ENCODE peak calls at places on chromosomes 4 and X, in six cellular contexts. C is activated CD8-positive, alpha-beta T cell treated with anti-CD3 and anti-CD28 coated beads for 36 hours; Z is NCI-H748 treated with DMSO at 0.1 percent for 48 hours; T is neural crest cell; R is NCI-H2029; M is AML-193. L is an unnamed sample.

GRCh38 chrX:152642931-152643525 is 5.3 kb downstream of the GABRQ start:
- DNase-seq in C (no peak), Z (no peak), T (no peak), R (no peak), M (no peak), L (no peak)

GRCh38 chrX:110420771-110421498 is 62.3 kb downstream of the RTL9 start:
- DNase-seq in C (no peak), Z (no peak), T (peak), R (peak), M (no peak), L (no peak)

GRCh38 chr4:13548984-13549546 is 4.8 kb upstream of the NKX3-2 start:
- DNase-seq in C (peak), Z (peak), T (peak), R (peak), M (peak), L (peak)

GRCh38 chr4:185853841-185854240 is 41.8 kb upstream of the SORBS2 start:
- DNase-seq in C (no peak), Z (no peak), T (no peak), R (no peak), M (no peak), L (no peak)

GRCh38 chrX:138704101-138704500 is 7.4 kb downstream of the FGF13 start:
- DNase-seq in C (no peak), Z (no peak), T (no peak), R (no peak), M (no peak), L (no peak)

GRCh38 chr4:3736806-3737205 is 29.4 kb upstream of the ADRA2C start:
- DNase-seq in C (no peak), Z (no peak), T (no peak), R (no peak), M (no peak), L (no peak)

GRCh38 chrX:9681422-9681821 is 84.2 kb downstream of the GPR143 start:
- DNase-seq in C (no peak), Z (no peak), T (no peak), R (no peak), M (no peak), L (no peak)

GRCh38 chr4:150005537-150005936 is 72.7 kb upstream of the DCLK2 start:
- DNase-seq in C (no peak), Z (no peak), T (no peak), R (no peak), M (no peak), L (no peak)

GRCh38 chr4:74549936-74550335 is 105.0 kb downstream of the AREG start:
- DNase-seq in C (no peak), Z (no peak), T (no peak), R (no peak), M (no peak), L (no peak)

GRCh38 chrX:136574548-136574947 is 42.5 kb downstream of the VGLL1 start:
- DNase-seq in C (no peak), Z (peak), T (no peak), R (peak), M (no peak), L (no peak)